ENCODE peak calls at places on chromosomes 7 and 10, in six cellular contexts. One of them, this sample, is unnamed.

GRCh38 chr7:152886579-152887117 is 127.1 kb downstream of the ACTR3B start:
- DNase-seq in AG04450: no peak
- DNase-seq in midbrain: no peak
- DNase-seq in stimulated activated naive CD4-positive, alpha-beta T cell: no peak
- DNase-seq in T-cell: no peak
- DNase-seq in left ventricle myocardium inferior: no peak
- DNase-seq in this sample: no peak

GRCh38 chr10:69503896-69504265 is 52.6 kb downstream of the TSPAN15 start:
- DNase-seq in AG04450: no peak
- DNase-seq in midbrain: no peak
- DNase-seq in stimulated activated naive CD4-positive, alpha-beta T cell: no peak
- DNase-seq in T-cell: no peak
- DNase-seq in left ventricle myocardium inferior: no peak
- DNase-seq in this sample: no peak

GRCh38 chr7:4873071-4873944 is 10.2 kb downstream of the RADIL start:
- DNase-seq in AG04450: no peak
- DNase-seq in midbrain: no peak
- DNase-seq in stimulated activated naive CD4-positive, alpha-beta T cell: no peak
- DNase-seq in T-cell: no peak
- DNase-seq in left ventricle myocardium inferior: no peak
- DNase-seq in this sample: no peak

GRCh38 chr7:98352621-98353020 is 48.3 kb downstream of the BAIAP2L1 start:
- DNase-seq in AG04450: peak
- DNase-seq in midbrain: no peak
- DNase-seq in stimulated activated naive CD4-positive, alpha-beta T cell: no peak
- DNase-seq in T-cell: no peak
- DNase-seq in left ventricle myocardium inferior: no peak
- DNase-seq in this sample: no peak

GRCh38 chr7:135508853-135509588 is 881 bp downstream of the CNOT4 start:
- DNase-seq in AG04450: no peak
- DNase-seq in midbrain: peak
- DNase-seq in stimulated activated naive CD4-positive, alpha-beta T cell: peak
- DNase-seq in T-cell: peak
- DNase-seq in left ventricle myocardium inferior: no peak
- DNase-seq in this sample: no peak

GRCh38 chr10:77925795-77926565 is 575 bp downstream of the DLG5 start:
- DNase-seq in AG04450: no peak
- DNase-seq in midbrain: no peak
- DNase-seq in stimulated activated naive CD4-positive, alpha-beta T cell: no peak
- DNase-seq in T-cell: no peak
- DNase-seq in left ventricle myocardium inferior: peak
- DNase-seq in this sample: no peak

GRCh38 chr7:76193881-76194280 is 7.8 kb upstream of the SRRM3 start:
- DNase-seq in AG04450: no peak
- DNase-seq in midbrain: no peak
- DNase-seq in stimulated activated naive CD4-positive, alpha-beta T cell: no peak
- DNase-seq in T-cell: no peak
- DNase-seq in left ventricle myocardium inferior: no peak
- DNase-seq in this sample: no peak

GRCh38 chr7:68629-69028 is 123.7 kb upstream of the FAM20C start:
- DNase-seq in AG04450: no peak
- DNase-seq in midbrain: no peak
- DNase-seq in stimulated activated naive CD4-positive, alpha-beta T cell: no peak
- DNase-seq in T-cell: no peak
- DNase-seq in left ventricle myocardium inferior: no peak
- DNase-seq in this sample: no peak

GRCh38 chr10:121154846-121155245 is 303.7 kb downstream of the WDR11 start:
- DNase-seq in AG04450: no peak
- DNase-seq in midbrain: peak
- DNase-seq in stimulated activated naive CD4-positive, alpha-beta T cell: no peak
- DNase-seq in T-cell: no peak
- DNase-seq in left ventricle myocardium inferior: no peak
- DNase-seq in this sample: no peak

GRCh38 chr10:71880425-71881306 is 29.6 kb upstream of the PSAP start:
- DNase-seq in AG04450: no peak
- DNase-seq in midbrain: no peak
- DNase-seq in stimulated activated naive CD4-positive, alpha-beta T cell: no peak
- DNase-seq in T-cell: no peak
- DNase-seq in left ventricle myocardium inferior: peak
- DNase-seq in this sample: no peak

GRCh38 chr10:3140280-3140679 is 32.3 kb downstream of the PITRM1 start:
- DNase-seq in AG04450: no peak
- DNase-seq in midbrain: peak
- DNase-seq in stimulated activated naive CD4-positive, alpha-beta T cell: no peak
- DNase-seq in T-cell: no peak
- DNase-seq in left ventricle myocardium inferior: no peak
- DNase-seq in this sample: no peak

GRCh38 chr10:24901686-24902399 is 50.6 kb downstream of the PRTFDC1 start:
- DNase-seq in AG04450: peak
- DNase-seq in midbrain: no peak
- DNase-seq in stimulated activated naive CD4-positive, alpha-beta T cell: no peak
- DNase-seq in T-cell: no peak
- DNase-seq in left ventricle myocardium inferior: peak
- DNase-seq in this sample: no peak

GRCh38 chr10:119367841-119368549 is 160.6 kb downstream of the GRK5 start:
- DNase-seq in AG04450: no peak
- DNase-seq in midbrain: no peak
- DNase-seq in stimulated activated naive CD4-positive, alpha-beta T cell: no peak
- DNase-seq in T-cell: no peak
- DNase-seq in left ventricle myocardium inferior: no peak
- DNase-seq in this sample: no peak

This sample was measured in smooth muscle cell of the brain vasculature.